ENCODE peak calls at places on chromosomes 5 and 9, in nine cellular contexts. N is stimulated activated naive B cell treated with anti-CD40 and anti-IgM and Interleukin-4, amounts not matched to agents 10 μg/mL and 1 μg/mL and 100 μg/mL, for 72 hours; G is HS-5; M is brain microvascular endothelial cell; K is endothelial cell; Y is SJSA1; V is stimulated activated CD4-positive, alpha-beta T cell treated with anti-CD3 and anti-CD28 coated beads, Interleukin-4, amount 100 ng/mL, for 48 hours; X is globus pallidus; A is nucleus accumbens. S is an unnamed sample.
A peak's percentile ranks its signal among the peaks of the same experiment; 100 is the strongest.

GRCh38 chr9:36317766-36318165 is 59.5 kb upstream of the GNE start:
- DNase-seq in N (no peak), G (no peak), M (no peak), K (no peak), Y (no peak), V (no peak), X (no peak), A (no peak), S (peak; percentile 85)

GRCh38 chr5:133831506-133832224 is 136.8 kb downstream of the C5orf15 start:
- DNase-seq in N (no peak), G (peak; percentile 26), M (peak; percentile 5), K (no peak), Y (no peak), V (no peak), X (no peak), A (no peak), S (no peak)

GRCh38 chr9:3992924-3993323 is 306.9 kb downstream of the GLIS3 start:
- DNase-seq in N (no peak), G (no peak), M (peak; percentile 10), K (no peak), Y (no peak), V (no peak), X (no peak), A (no peak), S (no peak)

GRCh38 chr5:151156732-151157402 is 712 bp downstream of the ANXA6 start:
- DNase-seq in N (no peak), G (no peak), M (no peak), K (peak; percentile 29), Y (peak; percentile 61), V (no peak), X (no peak), A (no peak), S (no peak)

GRCh38 chr5:169450464-169450863 is 133.1 kb upstream of the SPDL1 start:
- DNase-seq in N (no peak), G (no peak), M (no peak), K (no peak), Y (no peak), V (no peak), X (no peak), A (no peak), S (no peak)

GRCh38 chr5:169265888-169266287 is 35.1 kb downstream of the SLIT3 start:
- DNase-seq in N (no peak), G (no peak), M (no peak), K (no peak), Y (no peak), V (no peak), X (no peak), A (no peak), S (no peak)

GRCh38 chr9:130240410-130241197 is 25.0 kb upstream of the HMCN2 start:
- DNase-seq in N (no peak), G (peak; percentile 29), M (peak; percentile 81), K (peak; percentile 51), Y (peak; percentile 66), V (no peak), X (peak; percentile 77), A (peak; percentile 23), S (peak; percentile 58)

GRCh38 chr5:5592541-5592940 is 170.1 kb downstream of the ICE1 start:
- DNase-seq in N (no peak), G (no peak), M (no peak), K (no peak), Y (no peak), V (no peak), X (no peak), A (no peak), S (no peak)

GRCh38 chr9:34628656-34629491 is at the start of gene ARID3C:
- DNase-seq in N (peak; percentile 15), G (no peak), M (no peak), K (peak; percentile 41), Y (no peak), V (no peak), X (no peak), A (no peak), S (no peak)

GRCh38 chr9:115413304-115413703 is 295.3 kb upstream of the TNC start:
- DNase-seq in N (no peak), G (no peak), M (no peak), K (no peak), Y (no peak), V (no peak), X (no peak), A (no peak), S (no peak)

GRCh38 chr5:160001457-160001856 is 7.5 kb upstream of the TTC1 start:
- DNase-seq in N (no peak), G (no peak), M (no peak), K (no peak), Y (no peak), V (no peak), X (no peak), A (no peak), S (no peak)

GRCh38 chr9:71145179-71145578 is 23.8 kb upstream of the TRPM3 start:
- DNase-seq in N (no peak), G (no peak), M (peak; percentile 3), K (peak; percentile 27), Y (no peak), V (no peak), X (no peak), A (no peak), S (no peak)

GRCh38 chr5:84599964-84600363 is 215.3 kb upstream of the EDIL3 start:
- DNase-seq in N (no peak), G (no peak), M (no peak), K (no peak), Y (no peak), V (no peak), X (no peak), A (no peak), S (no peak)

GRCh38 chr5:132271251-132272246 is 14.1 kb downstream of the PDLIM4 start:
- DNase-seq in N (no peak), G (no peak), M (no peak), K (no peak), Y (peak; percentile 53), V (no peak), X (no peak), A (no peak), S (no peak)

GRCh38 chr5:6472792-6473191 is 24.1 kb downstream of the UBE2QL1 start:
- DNase-seq in N (no peak), G (no peak), M (no peak), K (no peak), Y (no peak), V (no peak), X (no peak), A (no peak), S (no peak)

GRCh38 chr5:134133213-134133994 is 18.9 kb downstream of the TCF7 start:
- DNase-seq in N (no peak), G (no peak), M (no peak), K (no peak), Y (no peak), V (no peak), X (no peak), A (no peak), S (no peak)

GRCh38 chr5:17813214-17813613 is 179.0 kb downstream of the TAF11L14 start:
- DNase-seq in N (no peak), G (peak; percentile 87), M (no peak), K (no peak), Y (no peak), V (no peak), X (no peak), A (no peak), S (no peak)

GRCh38 chr5:150057996-150058395 is 28.4 kb downstream of the CSF1R start:
- DNase-seq in N (no peak), G (no peak), M (no peak), K (no peak), Y (no peak), V (no peak), X (no peak), A (no peak), S (no peak)

GRCh38 chr9:18499987-18500386 is 26.0 kb downstream of the ADAMTSL1 start:
- DNase-seq in N (no peak), G (no peak), M (peak; percentile 14), K (no peak), Y (no peak), V (no peak), X (no peak), A (no peak), S (no peak)

GRCh38 chr5:3036041-3036440 is 284.6 kb upstream of the IRX2 start:
- DNase-seq in N (no peak), G (no peak), M (no peak), K (no peak), Y (no peak), V (no peak), X (no peak), A (no peak), S (no peak)

GRCh38 chr5:137142371-137143243 is 356.5 kb downstream of the SPOCK1 start:
- DNase-seq in N (no peak), G (peak; percentile 86), M (peak; percentile 69), K (no peak), Y (peak; percentile 61), V (no peak), X (no peak), A (no peak), S (peak; percentile 60)

GRCh38 chr5:133321833-133322420 is 270.1 kb downstream of the HSPA4 start:
- DNase-seq in N (peak; percentile 84), G (no peak), M (no peak), K (no peak), Y (no peak), V (peak; percentile 48), X (no peak), A (no peak), S (no peak)

GRCh38 chr9:80061096-80061495 is 489.3 kb downstream of the TLE4 start:
- DNase-seq in N (no peak), G (no peak), M (no peak), K (no peak), Y (no peak), V (no peak), X (no peak), A (no peak), S (no peak)

GRCh38 chr5:2206244-2207108 is 323.8 kb upstream of the IRX4 start:
- DNase-seq in N (no peak), G (no peak), M (no peak), K (no peak), Y (peak; percentile 36), V (no peak), X (no peak), A (no peak), S (no peak)

GRCh38 chr5:90135979-90136378 is 273.6 kb downstream of the CETN3 start:
- DNase-seq in N (no peak), G (no peak), M (no peak), K (peak; percentile 45), Y (no peak), V (no peak), X (no peak), A (no peak), S (peak; percentile 26)

GRCh38 chr5:2727620-2728019 is 23.9 kb downstream of the IRX2 start:
- DNase-seq in N (no peak), G (no peak), M (no peak), K (no peak), Y (peak; percentile 37), V (no peak), X (no peak), A (no peak), S (no peak)

GRCh38 chr5:124737651-124738050 is 8.8 kb downstream of the ZNF608 start:
- DNase-seq in N (no peak), G (no peak), M (no peak), K (no peak), Y (no peak), V (no peak), X (no peak), A (no peak), S (no peak)

GRCh38 chr9:137058651-137059234 is 4.9 kb upstream of the ENTPD2 start:
- DNase-seq in N (no peak), G (no peak), M (no peak), K (no peak), Y (no peak), V (no peak), X (no peak), A (no peak), S (no peak)

GRCh38 chr5:71483355-71483754 is 27.9 kb downstream of the BDP1 start:
- DNase-seq in N (no peak), G (peak; percentile 53), M (peak; percentile 11), K (no peak), Y (no peak), V (no peak), X (no peak), A (no peak), S (no peak)

GRCh38 chr9:92438900-92439526 is 14.7 kb upstream of the OMD start:
- DNase-seq in N (no peak), G (no peak), M (no peak), K (no peak), Y (no peak), V (no peak), X (no peak), A (no peak), S (no peak)

GRCh38 chr5:71475788-71476384 is 20.4 kb downstream of the BDP1 start:
- DNase-seq in N (no peak), G (no peak), M (no peak), K (no peak), Y (no peak), V (no peak), X (no peak), A (no peak), S (no peak)

S was measured in Calu3.